ENCODE peak calls at places on chromosomes 16 and 17, in seven cellular contexts. E is NCI-H1694; B is substantia nigra; G is stimulated activated CD4-positive, alpha-beta T cell treated with anti-CD3 and anti-CD28 coated beads, Interleukin-4, amount 100 ng/mL, for 4 hours; S is HCEC 1CT; N is islet precursor cell; T is glutamatergic neuron. K is an unnamed sample.

GRCh38 chr16:84758627-84759026 is 58.8 kb downstream of the USP10 start:
- DNase-seq in E (no peak), B (no peak), G (no peak), S (no peak), N (no peak), T (peak), K (no peak)

GRCh38 chr16:75702247-75702646 is 986 bp upstream of the DUXB start:
- DNase-seq in E (no peak), B (no peak), G (no peak), S (no peak), N (no peak), T (no peak), K (no peak)

GRCh38 chr17:3157218-3157617 is 29.9 kb upstream of the OR1G1 start:
- DNase-seq in E (no peak), B (no peak), G (no peak), S (no peak), N (no peak), T (no peak), K (no peak)

GRCh38 chr16:26981266-26981938 is 85.3 kb upstream of the C16orf82 start:
- DNase-seq in E (no peak), B (no peak), G (no peak), S (peak), N (peak), T (no peak), K (no peak)

GRCh38 chr16:48041861-48042435 is 113.8 kb downstream of the ABCC12 start:
- DNase-seq in E (no peak), B (no peak), G (no peak), S (no peak), N (peak), T (no peak), K (no peak)

GRCh38 chr17:17904171-17905035 is 67.6 kb upstream of the SREBF1 start:
- DNase-seq in E (no peak), B (no peak), G (no peak), S (no peak), N (no peak), T (no peak), K (no peak)

GRCh38 chr16:3149630-3150345 is 15.0 kb downstream of the ZNF213 start:
- DNase-seq in E (no peak), B (peak), G (peak), S (peak), N (peak), T (peak), K (peak)

GRCh38 chr16:21244798-21245197 is 11.3 kb downstream of the ANKS4B start:
- DNase-seq in E (no peak), B (no peak), G (no peak), S (no peak), N (no peak), T (no peak), K (no peak)

GRCh38 chr17:59000022-59000421 is 106.7 kb downstream of the TRIM37 start:
- DNase-seq in E (no peak), B (no peak), G (no peak), S (no peak), N (no peak), T (no peak), K (no peak)

K was measured in LHCN-M2.